ENCODE peak calls at places on chromosomes 13 and 19, in five cellular contexts. K is Karpas-422, B is IMR-90, S is NT2/D1, U is astrocyte. D is an unnamed sample.

GRCh38 chr13:41916173-41916954 is 44.5 kb downstream of the VWA8 start:
- DNase-seq in K (peak; percentile 93), B (peak; percentile 95), S (no peak), U (peak; percentile 90), D (peak; percentile 95)

GRCh38 chr19:35249146-35249847 is 495 bp downstream of the LSR start:
- DNase-seq in K (no peak), B (no peak), S (no peak), U (no peak), D (no peak)

GRCh38 chr13:40922437-40923040 is 96.6 kb downstream of the ELF1 start:
- DNase-seq in K (peak; percentile 48), B (no peak), S (no peak), U (no peak), D (no peak)

GRCh38 chr13:91845612-91846011 is 447.2 kb downstream of the GPC5 start:
- DNase-seq in K (no peak), B (no peak), S (no peak), U (no peak), D (no peak)

GRCh38 chr19:27746691-27747380 is 1466.1 kb downstream of the UQCRFS1 start:
- DNase-seq in K (no peak), B (peak; percentile 1), S (peak; percentile 49), U (peak; percentile 6), D (peak; percentile 38)

GRCh38 chr19:36987091-36987490 is 71.0 kb downstream of the ZNF568 start:
- DNase-seq in K (no peak), B (no peak), S (no peak), U (no peak), D (no peak)

GRCh38 chr19:42116308-42117075 is 15.8 kb downstream of the POU2F2 start:
- DNase-seq in K (peak; percentile 67), B (no peak), S (no peak), U (no peak), D (no peak)

GRCh38 chr13:113656831-113657671 is 947 bp downstream of the ATP4B start:
- DNase-seq in K (no peak), B (no peak), S (no peak), U (no peak), D (no peak)

GRCh38 chr13:113934576-113934975 is 39.3 kb downstream of the C13orf46 start:
- DNase-seq in K (no peak), B (no peak), S (no peak), U (no peak), D (no peak)

GRCh38 chr13:63516124-63516523 is 2100.5 kb upstream of the PCDH20 start:
- DNase-seq in K (no peak), B (peak; percentile 52), S (no peak), U (no peak), D (peak; percentile 8)

GRCh38 chr13:63517376-63517775 is 2101.7 kb upstream of the PCDH20 start:
- DNase-seq in K (no peak), B (peak; percentile 82), S (no peak), U (peak; percentile 67), D (peak; percentile 71)

GRCh38 chr13:63512095-63512494 is 2096.4 kb upstream of the PCDH20 start:
- DNase-seq in K (no peak), B (no peak), S (no peak), U (no peak), D (no peak)
- H3K9ac ChIP-seq in K (no peak overlapping the region), B (no peak overlapping the region), S (no peak overlapping the region), U (no peak overlapping the region), D (no peak overlapping the region)

GRCh38 chr13:49399801-49400472 is 43.9 kb downstream of the CAB39L start:
- DNase-seq in K (peak; percentile 53), B (no peak), S (no peak), U (no peak), D (no peak)
- H3K9ac ChIP-seq in K (peak overlapping the region; percentile 54), B (no peak overlapping the region), S (no peak overlapping the region), U (no peak overlapping the region), D (no peak overlapping the region)

GRCh38 chr13:27929868-27930267 is 10.1 kb downstream of the PDX1 start:
- DNase-seq in K (no peak), B (no peak), S (no peak), U (no peak), D (no peak)

GRCh38 chr13:27928805-27929753 is 9.3 kb downstream of the PDX1 start:
- DNase-seq in K (no peak), B (no peak), S (no peak), U (no peak), D (no peak)

GRCh38 chr13:27926644-27927434 is 7.0 kb downstream of the PDX1 start:
- DNase-seq in K (no peak), B (no peak), S (no peak), U (no peak), D (no peak)

GRCh38 chr13:27928353-27928804 is 8.6 kb downstream of the PDX1 start:
- DNase-seq in K (no peak), B (no peak), S (no peak), U (no peak), D (no peak)

GRCh38 chr13:27927444-27928352 is 7.9 kb downstream of the PDX1 start:
- DNase-seq in K (no peak), B (no peak), S (no peak), U (no peak), D (no peak)
- H3K9ac ChIP-seq in K (no peak overlapping the region), B (no peak overlapping the region), S (no peak overlapping the region), U (no peak overlapping the region), D (no peak overlapping the region)

DNA sequence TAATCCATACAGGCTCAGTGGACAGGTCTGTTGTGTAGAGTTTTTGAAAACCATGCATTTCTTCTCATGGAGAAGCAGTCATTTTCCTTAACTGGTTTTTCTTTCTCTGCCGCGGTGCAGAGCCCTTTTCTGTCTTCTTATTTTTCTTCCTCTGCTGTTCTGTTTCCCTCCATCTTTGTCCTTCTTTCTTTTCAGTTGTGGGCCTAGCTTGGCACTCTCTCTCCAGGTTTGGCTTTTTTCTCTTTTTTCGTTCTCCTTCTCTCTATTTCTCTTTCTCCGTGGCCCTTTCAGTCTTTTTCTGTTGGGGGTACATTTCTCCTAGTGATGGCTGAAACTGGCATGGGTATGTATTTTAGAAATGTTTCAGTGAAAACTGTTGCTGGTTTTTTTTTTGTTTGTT is 24.1 kb downstream of the NFIX start:
- DNase-seq in K (no peak), B (no peak), S (no peak), U (no peak), D (no peak)
- H3K9ac ChIP-seq in K (no peak overlapping the region), B (no peak overlapping the region), S (no peak overlapping the region), U (peak overlapping the region; percentile 72), D (peak overlapping the region; percentile 38)

D was measured in fibroblast of lung.